ENCODE peak calls at places on chromosome 1, in four cellular contexts. I is amniotic epithelial cell; F is right atrium auricular region; Q is activated CD4-positive, alpha-beta T cell treated with anti-CD3 and anti-CD28 coated beads, Interleukin-2, amount 10 ng/mL, durations not matched to agents 7 days and 5 days. B is an unnamed sample.

GRCh38 chr1:160884579-160884978 is 401 bp downstream of the ITLN1 start:
- DNase-seq in I (no peak), Q (peak; percentile 34), F (no peak), B (no peak)

GRCh38 chr1:20992327-20993056 is 184.2 kb downstream of the EIF4G3 start:
- DNase-seq in I (peak; percentile 87), F (no peak), Q (no peak), B (no peak)

GRCh38 chr1:2523891-2524609 is 2.3 kb downstream of the PANK4 start:
- DNase-seq in Q (peak; percentile 77), I (no peak), F (no peak), B (no peak)

GRCh38 chr1:17586172-17586963 is 46.9 kb downstream of the ARHGEF10L start:
- DNase-seq in Q (no peak), I (peak; percentile 91), F (no peak), B (no peak)

GRCh38 chr1:19430121-19431068 is 54.9 kb downstream of the CAPZB start:
- DNase-seq in Q (no peak), F (no peak), I (peak; percentile 71), B (no peak)

GRCh38 chr1:183027791-183028190 is 4.6 kb downstream of the LAMC1 start:
- DNase-seq in I (no peak), F (no peak), Q (no peak), B (no peak)

GRCh38 chr1:24929876-24930702 is at the start of gene RUNX3:
- DNase-seq in Q (peak; percentile 92), F (no peak), I (no peak), B (peak; percentile 54)

GRCh38 chr1:52914463-52914862 is 7.1 kb downstream of the ECHDC2 start:
- DNase-seq in Q (no peak), I (no peak), F (no peak), B (no peak)

GRCh38 chr1:228664399-228664914 is 70.8 kb upstream of the RHOU start:
- DNase-seq in I (peak; percentile 71), Q (peak; percentile 82), F (peak; percentile 85), B (peak; percentile 67)

GRCh38 chr1:151945725-151946365 is 36.5 kb upstream of the THEM4 start:
- DNase-seq in F (peak; percentile 98), I (peak; percentile 90), Q (peak; percentile 85), B (peak; percentile 82)

GRCh38 chr1:64194168-64195088 is 9.0 kb upstream of the UBE2U start:
- DNase-seq in Q (no peak), F (no peak), I (no peak), B (no peak)

GRCh38 chr1:174812656-174813055 is 187.1 kb upstream of the CACYBP start:
- DNase-seq in F (no peak), I (no peak), Q (no peak), B (no peak)

GRCh38 chr1:15350551-15351200 is 59.0 kb upstream of the EFHD2 start:
- DNase-seq in I (no peak), Q (no peak), F (no peak), B (no peak)

GRCh38 chr1:97553975-97554374 is 366.9 kb downstream of the DPYD start:
- DNase-seq in F (no peak), I (no peak), Q (no peak), B (no peak)

GRCh38 chr1:45044916-45045315 is 32.9 kb downstream of the UROD start:
- DNase-seq in Q (no peak), F (no peak), I (peak; percentile 37), B (no peak)

GRCh38 chr1:224448428-224449017 is 13.9 kb upstream of the WDR26 start:
- DNase-seq in F (no peak), I (no peak), Q (no peak), B (no peak)

GRCh38 chr1:41479000-41479807 is 5.3 kb downstream of the EDN2 start:
- DNase-seq in F (no peak), I (peak; percentile 62), Q (no peak), B (peak; percentile 74)

GRCh38 chr1:10939654-10940450 is 72.6 kb upstream of the TARDBP start:
- DNase-seq in I (peak; percentile 20), F (no peak), Q (peak; percentile 75), B (no peak)

GRCh38 chr1:68010094-68010493 is 40.3 kb downstream of the DIRAS3 start:
- DNase-seq in F (no peak), Q (no peak), I (peak; percentile 56), B (no peak)

GRCh38 chr1:219746141-219746540 is 133.2 kb upstream of the ZC3H11B start:
- DNase-seq in I (no peak), Q (no peak), F (no peak), B (no peak)

GRCh38 chr1:8567146-8567545 is 249.2 kb downstream of the SLC45A1 start:
- DNase-seq in I (peak; percentile 90), Q (no peak), F (no peak), B (no peak)

GRCh38 chr1:49163041-49163440 is 386.4 kb upstream of the BEND5 start:
- DNase-seq in F (no peak), I (no peak), Q (no peak), B (no peak)

B was measured in left ventricle myocardium inferior.